ENCODE peak calls at places on chromosomes 12 and 14, in four cellular contexts. F is HL-60, X is K562, Z is GM12878. V is an unnamed sample.

GRCh38 chr12:50110762-50111416 is 1.1 kb upstream of the COX14 start:
- DNase-seq in X (peak), F (no peak), Z (peak), V (no peak)

GRCh38 chr14:104560586-104560945 is 19.0 kb upstream of the C14orf180 start:
- DNase-seq in X (no peak), Z (no peak), F (no peak), V (no peak)

GRCh38 chr12:53505555-53506449 is 1.5 kb downstream of the NPFF start:
- DNase-seq in Z (no peak), F (no peak), X (no peak), V (no peak)

GRCh38 chr14:102859911-102860310 is 62.6 kb upstream of the AMN start:
- DNase-seq in X (peak), F (no peak), Z (no peak), V (no peak)

GRCh38 chr12:127619869-127620769 is 646.9 kb upstream of the TMEM132C start:
- DNase-seq in X (no peak), F (no peak), Z (no peak), V (no peak)

GRCh38 chr12:58850826-58851225 is 69.5 kb downstream of the LRIG3 start:
- DNase-seq in X (no peak), Z (no peak), F (no peak), V (no peak)

GRCh38 chr12:110141389-110141788 is 17.2 kb downstream of the IFT81 start:
- DNase-seq in F (no peak), Z (no peak), X (no peak), V (no peak)

GRCh38 chr12:129372876-129373275 is 519.6 kb downstream of the GLT1D1 start:
- DNase-seq in F (no peak), X (no peak), Z (no peak), V (no peak)

GRCh38 chr12:91099373-91099772 is 11.9 kb downstream of the LUM start:
- DNase-seq in X (no peak), F (no peak), Z (no peak), V (no peak)

DNA sequence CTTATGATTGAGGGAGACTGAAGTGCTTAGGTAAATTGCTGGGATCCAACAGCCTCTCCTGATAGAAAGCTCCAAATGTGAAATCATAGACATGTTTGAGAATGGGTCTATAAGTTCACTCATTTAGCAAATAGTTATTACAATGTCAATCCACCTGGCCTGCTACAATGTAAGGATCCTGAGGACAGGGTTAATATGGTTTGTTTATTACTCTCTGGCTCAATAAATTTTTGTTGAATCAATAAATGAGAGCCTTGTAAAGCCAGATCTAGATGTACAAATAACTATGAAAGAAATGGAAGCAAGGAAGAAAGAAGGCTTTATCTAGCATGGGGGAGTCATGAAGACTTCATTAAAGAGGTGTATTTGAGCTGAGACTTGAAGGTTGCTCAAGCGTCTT is 165.6 kb upstream of the IGF1 start:
- DNase-seq in Z (no peak), X (no peak), F (no peak), V (no peak)
- TF ChIP-seq POLR2AphosphoS5 in Z (no peak), X (no peak), F (no peak), V (no peak)

GRCh38 chr14:73797540-73797925 is 54.1 kb upstream of the PTGR2 start:
- DNase-seq in Z (no peak), X (no peak), F (no peak), V (no peak)

GRCh38 chr14:73796881-73797539 is 54.6 kb upstream of the PTGR2 start:
- DNase-seq in X (no peak), Z (no peak), F (no peak), V (no peak)

GRCh38 chr14:73792476-73792875 is 59.2 kb upstream of the PTGR2 start:
- DNase-seq in F (no peak), Z (no peak), X (no peak), V (no peak)

GRCh38 chr14:73795466-73795865 is 56.2 kb upstream of the PTGR2 start:
- DNase-seq in X (no peak), Z (no peak), F (no peak), V (no peak)

GRCh38 chr14:73795974-73796373 is 55.7 kb upstream of the PTGR2 start:
- DNase-seq in F (no peak), X (no peak), Z (no peak), V (no peak)
- TF ChIP-seq SPI1 in F (no peak), X (no peak), Z (no peak), V (no peak)

GRCh38 chr14:34715108-34715863 is 893 bp upstream of the CFL2 start:
- DNase-seq in Z (no peak), F (no peak), X (no peak), V (no peak)

GRCh38 chr14:34714320-34715107 is at the start of gene CFL2:
- DNase-seq in F (peak), Z (no peak), X (peak), V (peak)

GRCh38 chr14:34713122-34713680 is 1.2 kb downstream of the CFL2 start:
- DNase-seq in X (no peak), Z (no peak), F (no peak), V (no peak)

GRCh38 chr14:34711808-34712712 is 2.3 kb downstream of the CFL2 start:
- DNase-seq in X (no peak), Z (no peak), F (no peak), V (no peak)

GRCh38 chr14:34713681-34714319 is 593 bp downstream of the CFL2 start:
- DNase-seq in X (peak), Z (no peak), F (peak), V (no peak)
- TF ChIP-seq POLR2AphosphoS5 in X (no peak), Z (peak), F (no peak), V (no peak)

GRCh38 chr12:62750941-62751843 is 183.8 kb downstream of the PPM1H start:
- DNase-seq in Z (no peak), X (no peak), F (no peak), V (no peak)
- TF ChIP-seq SPI1 in Z (no peak), X (no peak), F (no peak), V (no peak)

DNA sequence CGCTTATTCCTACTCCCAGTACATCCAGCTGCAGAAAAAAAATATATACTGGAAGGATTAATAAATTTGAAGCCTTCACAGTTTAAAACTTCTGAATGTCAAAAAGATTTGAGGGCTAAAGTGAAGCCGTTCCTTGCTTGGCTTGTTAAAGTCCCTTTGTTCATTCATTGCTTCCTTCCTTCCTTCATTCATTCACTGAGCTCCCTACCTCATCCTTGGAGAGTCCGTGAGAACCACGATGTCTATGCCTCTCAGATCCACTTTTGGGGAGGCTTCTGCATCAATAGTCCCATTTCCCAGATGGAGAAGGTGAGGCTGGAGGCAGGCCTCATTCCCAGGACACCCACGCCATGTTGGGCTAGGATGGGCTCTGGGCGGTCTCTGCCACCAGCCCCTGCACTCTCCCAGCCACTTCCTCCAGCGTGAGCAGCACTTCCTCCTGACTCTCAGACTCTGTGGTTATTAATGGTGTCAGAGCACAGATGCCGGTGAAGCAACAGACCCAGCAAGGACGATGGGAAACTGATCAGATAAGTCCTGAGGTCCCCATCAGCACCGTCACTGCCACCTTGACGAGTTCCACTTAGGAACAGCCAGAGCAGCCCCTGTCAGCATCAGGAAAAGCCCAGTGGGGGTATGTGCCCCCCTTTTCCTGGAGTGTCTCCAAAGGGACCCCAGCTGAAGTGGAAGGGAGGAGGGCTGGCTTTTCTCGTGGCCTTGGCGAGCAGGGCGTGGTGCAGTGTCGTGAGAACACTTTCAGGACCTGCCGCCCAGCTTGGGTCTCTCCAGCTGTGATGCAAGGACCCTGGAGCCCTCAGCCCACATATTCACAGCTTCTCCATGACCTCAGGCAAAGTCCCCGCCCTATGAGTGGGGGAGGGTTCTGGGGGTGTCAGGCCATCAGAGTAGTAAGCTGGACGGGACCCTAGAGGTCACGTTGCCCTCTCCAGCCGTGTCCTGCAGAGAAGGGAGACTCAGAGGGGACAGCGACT is 21.2 kb downstream of the ASB2 start:
- DNase-seq in X (no peak), F (peak), Z (no peak), V (peak)
- TF ChIP-seq POLR2AphosphoS5 in X (no peak), F (peak), Z (peak), V (peak)

GRCh38 chr14:93019970-93020369 is 95.8 kb downstream of the ITPK1 start:
- DNase-seq in F (no peak), X (no peak), Z (no peak), V (no peak)
- TF ChIP-seq SPI1 in F (no peak), X (no peak), Z (no peak), V (no peak)

V was measured in GM12891.